ENCODE peak calls at places on chromosomes 6 and 20, in six cellular contexts. N is H1, W is K562, T is HepG2, H is GM12878, K is SK-N-SH. S is an unnamed sample.
A peak's percentile ranks its signal among the peaks of the same experiment; 100 is the strongest.

GRCh38 chr20:47701612-47702011 is 83.7 kb downstream of the SULF2 start:
- DNase-seq in N (no peak), W (no peak), T (no peak), H (no peak), K (no peak), S (no peak)

GRCh38 chr6:30790734-30791383 is 46.5 kb upstream of the IER3 start:
- DNase-seq in N (no peak), W (no peak), T (no peak), H (no peak), K (no peak), S (no peak)

GRCh38 chr20:37902504-37903313 is at the start of gene VSTM2L:
- DNase-seq in N (no peak), W (peak; percentile 30), T (no peak), H (no peak), K (peak; percentile 88), S (no peak)

GRCh38 chr6:170174771-170175643 is 115.9 kb downstream of the DLL1 start:
- DNase-seq in N (no peak), W (no peak), T (no peak), H (no peak), K (peak; percentile 17), S (no peak)

GRCh38 chr6:147941143-147941542 is 401.5 kb upstream of the SASH1 start:
- DNase-seq in N (peak; percentile 9), W (no peak), T (no peak), H (no peak), K (no peak), S (no peak)

GRCh38 chr6:160799801-160800200 is 97.8 kb downstream of the PLG start:
- DNase-seq in N (no peak), W (no peak), T (no peak), H (no peak), K (no peak), S (no peak)

GRCh38 chr6:21886601-21887091 is 293.1 kb downstream of the SOX4 start:
- DNase-seq in N (no peak), W (no peak), T (no peak), H (no peak), K (no peak), S (no peak)

GRCh38 chr6:144064402-144064830 is 31.0 kb downstream of the SF3B5 start:
- DNase-seq in N (no peak), W (peak; percentile 72), T (no peak), H (no peak), K (no peak), S (no peak)

GRCh38 chr6:44270526-44271405 is 516 bp downstream of the TMEM151B start:
- DNase-seq in N (no peak), W (no peak), T (no peak), H (no peak), K (peak; percentile 96), S (no peak)

GRCh38 chr6:166739655-166740318 is 112.7 kb upstream of the RPS6KA2 start:
- DNase-seq in N (no peak), W (no peak), T (no peak), H (no peak), K (no peak), S (no peak)

GRCh38 chr20:4932061-4932460 is 69.2 kb downstream of the SLC23A2 start:
- DNase-seq in N (no peak), W (no peak), T (no peak), H (no peak), K (no peak), S (no peak)

GRCh38 chr6:138428943-138429616 is 25.1 kb downstream of the HEBP2 start:
- DNase-seq in N (no peak), W (peak; percentile 46), T (peak; percentile 62), H (no peak), K (peak; percentile 54), S (no peak)

GRCh38 chr20:25750765-25751696 is 54.4 kb upstream of the ZNF337 start:
- DNase-seq in N (no peak), W (peak; percentile 45), T (peak; percentile 70), H (peak; percentile 9), K (peak; percentile 83), S (no peak)

GRCh38 chr6:49847014-49847413 is 19.3 kb downstream of the CRISP1 start:
- DNase-seq in N (no peak), W (no peak), T (no peak), H (no peak), K (no peak), S (no peak)

GRCh38 chr6:116586738-116587137 is 15.4 kb downstream of the RWDD1 start:
- DNase-seq in N (no peak), W (no peak), T (no peak), H (no peak), K (no peak), S (no peak)

GRCh38 chr6:41352396-41352795 is 17.0 kb downstream of the NCR2 start:
- DNase-seq in N (no peak), W (no peak), T (no peak), H (no peak), K (no peak), S (no peak)

GRCh38 chr6:15506066-15506465 is 156.8 kb downstream of the DTNBP1 start:
- DNase-seq in N (no peak), W (no peak), T (no peak), H (no peak), K (no peak), S (no peak)

GRCh38 chr6:42791706-42792320 is 10.0 kb downstream of the BICRAL start:
- DNase-seq in N (no peak), W (no peak), T (no peak), H (no peak), K (no peak), S (no peak)

GRCh38 chr20:34891166-34892062 is 15.0 kb downstream of the ACSS2 start:
- DNase-seq in N (no peak), W (no peak), T (no peak), H (no peak), K (no peak), S (peak; percentile 67)
- TF ChIP-seq GABPA in N (no peak), W (no peak), T (no peak), H (no peak), K (no peak), S (no peak)

GRCh38 chr6:112087136-112087908 is at the start of the genes FAM229B and TUBE1:
- DNase-seq in N (peak; percentile 85), W (peak; percentile 96), T (peak; percentile 94), H (peak; percentile 79), K (peak; percentile 83), S (peak; percentile 95)
- H3K4me3 ChIP-seq in N (peak within 1 kb of the TSS; percentile 92), W (peak within 1 kb of the TSS; percentile 62), T (peak within 1 kb of the TSS; percentile 97), H (peak within 1 kb of the TSS; percentile 88), K (peak within 1 kb of the TSS; percentile 93), S (peak within 1 kb of the TSS; percentile 89)

DNA sequence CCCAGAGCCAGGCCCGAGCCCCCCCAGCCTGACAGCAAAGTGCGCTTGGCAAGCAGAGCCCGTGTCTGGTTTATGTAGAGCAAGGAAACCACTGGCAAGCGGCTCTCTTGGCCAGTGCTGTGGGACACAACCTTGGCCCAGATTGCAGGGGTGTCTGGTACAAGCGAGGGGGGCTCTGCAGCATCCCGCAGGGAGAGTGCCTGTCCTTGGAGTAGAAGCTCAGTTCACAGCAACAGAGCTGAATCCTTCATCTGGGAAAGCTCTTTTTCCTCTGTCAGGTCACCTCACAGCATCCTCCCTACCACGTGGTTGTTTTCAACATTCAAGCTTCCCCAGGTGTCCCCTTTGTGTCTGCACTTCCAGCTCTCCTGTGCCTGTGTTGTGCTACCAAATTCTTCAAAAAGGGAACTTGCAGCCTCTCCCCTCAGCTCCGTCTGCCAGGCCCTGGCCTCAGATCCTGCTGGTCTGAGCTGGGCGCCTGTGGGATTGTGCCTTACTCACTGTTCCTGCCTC is 108.3 kb downstream of the FOXF2 start:
- DNase-seq in N (no peak), W (no peak), T (no peak), H (no peak), K (no peak), S (no peak)
- TF ChIP-seq POLR2AphosphoS5 in N (no peak), W (no peak), T (no peak), H (no peak), K (no peak), S (no peak)

DNA sequence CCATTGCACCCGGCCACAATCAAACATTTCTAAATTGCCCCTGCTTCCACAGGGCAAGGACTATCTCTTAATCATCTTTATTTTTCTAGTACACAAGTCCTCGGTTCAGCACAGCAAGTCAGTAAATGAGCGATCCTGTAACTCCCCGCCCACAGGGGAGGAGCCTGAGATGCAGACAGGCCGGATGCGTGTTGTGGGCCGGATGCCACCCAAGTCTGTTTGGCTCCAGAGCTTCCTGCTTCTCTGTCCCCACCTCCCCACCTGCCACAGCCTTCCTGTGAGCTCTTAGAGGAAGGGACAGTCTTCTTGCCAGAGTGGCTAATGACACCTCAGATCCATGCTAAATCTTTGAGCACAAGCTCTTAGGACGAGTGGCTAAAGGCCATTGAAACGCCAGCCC is 264.1 kb downstream of the TFAP2C start:
- DNase-seq in N (no peak), W (peak; percentile 3), T (no peak), H (no peak), K (no peak), S (no peak)
- TF ChIP-seq GABPA in N (no peak), W (no peak), T (no peak), H (no peak), K (no peak), S (no peak)

GRCh38 chr20:36407196-36407733 is 101.1 kb downstream of the DLGAP4 start:
- DNase-seq in N (no peak), W (no peak), T (no peak), H (no peak), K (no peak), S (no peak)

GRCh38 chr20:36408219-36408618 is 102.1 kb downstream of the DLGAP4 start:
- DNase-seq in N (no peak), W (peak; percentile 16), T (peak; percentile 26), H (no peak), K (peak; percentile 75), S (no peak)

GRCh38 chr20:36402708-36403107 is 96.6 kb downstream of the DLGAP4 start:
- DNase-seq in N (no peak), W (no peak), T (no peak), H (no peak), K (no peak), S (no peak)

GRCh38 chr20:36404435-36404978 is 98.4 kb downstream of the DLGAP4 start:
- DNase-seq in N (no peak), W (no peak), T (no peak), H (no peak), K (no peak), S (no peak)

DNA sequence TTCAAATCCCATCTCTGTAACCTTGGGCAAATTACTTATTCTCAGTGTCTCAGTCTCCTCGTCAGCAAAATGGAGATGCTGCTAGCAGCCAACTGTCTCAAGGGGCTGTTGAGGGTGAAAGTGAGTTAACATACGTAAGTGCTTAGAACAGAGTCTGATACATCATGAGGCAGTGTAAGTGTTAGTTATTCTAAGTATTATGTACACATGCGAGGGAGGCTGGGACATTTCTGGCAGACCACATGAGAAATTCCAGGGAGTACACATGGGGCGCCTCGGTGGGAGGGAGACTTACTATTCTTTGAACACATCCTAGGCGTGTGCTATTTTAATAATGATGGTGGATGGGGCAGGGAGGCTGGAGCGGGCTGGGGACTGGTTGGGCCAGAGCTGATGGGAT is 99.1 kb downstream of the DLGAP4 start:
- DNase-seq in N (no peak), W (no peak), T (no peak), H (no peak), K (no peak), S (no peak)
- H3K4me3 ChIP-seq in N (no peak overlapping the region), W (no peak overlapping the region), T (no peak overlapping the region), H (no peak overlapping the region), K (no peak overlapping the region), S (no peak overlapping the region)

S was measured in HL-60.